ENCODE peak calls at places on chromosome 3, in ten cellular contexts. I, B, P, T, F, S, H, N, U and K are unnamed samples.

GRCh38 chr3:16090013-16090412 is 84.5 kb upstream of the GALNT15 start:
- DNase-seq in I (no peak), B (no peak), P (no peak), T (no peak), F (peak; percentile 33), S (peak; percentile 98), H (no peak), N (peak; percentile 15), U (no peak), K (peak; percentile 12)

GRCh38 chr3:183435701-183436100 is 7.3 kb upstream of the MCF2L2 start:
- DNase-seq in I (no peak), B (no peak), P (no peak), T (no peak), F (no peak), S (no peak), H (no peak), N (no peak), U (no peak), K (no peak)

GRCh38 chr3:72625616-72626337 is 222.5 kb downstream of the SHQ1 start:
- DNase-seq in I (no peak), B (no peak), P (peak; percentile 22), T (no peak), F (peak; percentile 35), S (peak; percentile 27), H (no peak), N (peak; percentile 87), U (no peak), K (peak; percentile 39)

GRCh38 chr3:129824926-129825541 is 68.5 kb downstream of the TMCC1 start:
- DNase-seq in I (peak; percentile 72), B (no peak), P (peak; percentile 42), T (peak; percentile 86), F (peak; percentile 32), S (peak; percentile 61), H (no peak), N (peak; percentile 62), U (no peak), K (peak; percentile 62)

GRCh38 chr3:149020839-149021252 is 29.5 kb downstream of the GYG1 start:
- DNase-seq in I (no peak), B (no peak), P (no peak), T (peak; percentile 33), F (no peak), S (no peak), H (no peak), N (no peak), U (no peak), K (no peak)

GRCh38 chr3:160876568-160877100 is 120.6 kb downstream of the PPM1L start:
- DNase-seq in I (no peak), B (no peak), P (no peak), T (no peak), F (no peak), S (no peak), H (no peak), N (no peak), U (no peak), K (no peak)

GRCh38 chr3:52763466-52763865 is 7.3 kb downstream of the NEK4 start:
- DNase-seq in I (no peak), B (no peak), P (no peak), T (no peak), F (no peak), S (peak; percentile 2), H (no peak), N (no peak), U (no peak), K (no peak)

GRCh38 chr3:159818399-159818798 is 170.2 kb upstream of the IL12A start:
- DNase-seq in I (no peak), B (no peak), P (peak; percentile 65), T (peak; percentile 79), F (no peak), S (no peak), H (no peak), N (no peak), U (no peak), K (peak; percentile 31)

GRCh38 chr3:156472150-156472549 is 82.8 kb downstream of the SSR3 start:
- DNase-seq in I (peak; percentile 31), B (no peak), P (no peak), T (no peak), F (no peak), S (no peak), H (no peak), N (no peak), U (no peak), K (no peak)

GRCh38 chr3:141575879-141576743 is 89.3 kb downstream of the RASA2 start:
- DNase-seq in I (peak; percentile 57), B (no peak), P (no peak), T (peak; percentile 11), F (peak; percentile 25), S (peak; percentile 68), H (no peak), N (peak; percentile 33), U (peak; percentile 33), K (peak; percentile 7)

GRCh38 chr3:195570344-195570743 is 13.4 kb downstream of the APOD start:
- DNase-seq in I (no peak), B (no peak), P (no peak), T (no peak), F (no peak), S (no peak), H (no peak), N (no peak), U (no peak), K (no peak)

GRCh38 chr3:16179771-16180736 is 5.6 kb downstream of the GALNT15 start:
- DNase-seq in I (no peak), B (no peak), P (peak; percentile 56), T (no peak), F (no peak), S (peak; percentile 50), H (no peak), N (no peak), U (no peak), K (peak; percentile 31)

GRCh38 chr3:17841190-17841828 is 98.9 kb upstream of the TBC1D5 start:
- DNase-seq in I (peak; percentile 17), B (peak; percentile 53), P (peak; percentile 92), T (peak; percentile 51), F (peak; percentile 49), S (peak; percentile 52), H (peak; percentile 61), N (peak; percentile 53), U (peak; percentile 81), K (peak; percentile 57)

GRCh38 chr3:39501982-39502837 is 34.7 kb downstream of the MOBP start:
- DNase-seq in I (peak; percentile 33), B (no peak), P (peak; percentile 34), T (no peak), F (no peak), S (no peak), H (no peak), N (no peak), U (peak; percentile 61), K (no peak)

GRCh38 chr3:146326875-146327543 is 76.1 kb upstream of the PLSCR4 start:
- DNase-seq in I (peak; percentile 51), B (peak; percentile 70), P (peak; percentile 23), T (peak; percentile 36), F (peak; percentile 31), S (peak; percentile 85), H (no peak), N (peak; percentile 43), U (no peak), K (peak; percentile 46)

GRCh38 chr3:3577823-3578222 is 221.4 kb upstream of the LRRN1 start:
- DNase-seq in I (no peak), B (no peak), P (no peak), T (no peak), F (no peak), S (no peak), H (no peak), N (no peak), U (no peak), K (no peak)

GRCh38 chr3:112980080-112980479 is 5.2 kb upstream of the CD200R1 start:
- DNase-seq in I (no peak), B (no peak), P (no peak), T (no peak), F (no peak), S (peak; percentile 14), H (no peak), N (no peak), U (no peak), K (peak; percentile 25)

GRCh38 chr3:126344380-126345041 is 12.7 kb downstream of the KLF15 start:
- DNase-seq in I (no peak), B (peak; percentile 12), P (no peak), T (no peak), F (no peak), S (no peak), H (peak; percentile 16), N (no peak), U (peak; percentile 10), K (no peak)

GRCh38 chr3:152620395-152620794 is 214.5 kb upstream of the P2RY1 start:
- DNase-seq in I (no peak), B (no peak), P (no peak), T (no peak), F (no peak), S (no peak), H (no peak), N (no peak), U (no peak), K (no peak)

GRCh38 chr3:164521139-164521538 is 557.2 kb downstream of the SI start:
- DNase-seq in I (no peak), B (no peak), P (no peak), T (no peak), F (no peak), S (no peak), H (no peak), N (no peak), U (no peak), K (no peak)

GRCh38 chr3:56845505-56845904 is 43.8 kb upstream of the ARHGEF3 start:
- DNase-seq in I (no peak), B (no peak), P (no peak), T (peak; percentile 3), F (no peak), S (no peak), H (no peak), N (no peak), U (no peak), K (no peak)

GRCh38 chr3:12408984-12409383 is 75.3 kb upstream of the TSEN2 start:
- DNase-seq in I (no peak), B (no peak), P (no peak), T (no peak), F (no peak), S (no peak), H (no peak), N (no peak), U (no peak), K (peak; percentile 87)

GRCh38 chr3:160869825-160870224 is 113.8 kb downstream of the PPM1L start:
- DNase-seq in I (peak; percentile 81), B (no peak), P (peak; percentile 66), T (peak; percentile 98), F (no peak), S (no peak), H (peak; percentile 59), N (no peak), U (no peak), K (no peak)

GRCh38 chr3:134651347-134652041 is 672 bp upstream of the KY start:
- DNase-seq in I (peak; percentile 40), B (peak; percentile 49), P (no peak), T (no peak), F (no peak), S (no peak), H (no peak), N (no peak), U (no peak), K (no peak)

GRCh38 chr3:119636194-119636593 is 24.2 kb downstream of the POPDC2 start:
- DNase-seq in I (no peak), B (no peak), P (no peak), T (no peak), F (no peak), S (peak; percentile 28), H (no peak), N (no peak), U (no peak), K (no peak)